ENCODE peak calls at places on chromosomes 12 and 14, in ten cellular contexts. P is neural crest cell, Y is choroid plexus epithelial cell, U is endothelial cell, A is neural progenitor cell, M is astrocyte of the cerebellum, J is left ventricle myocardium inferior, T is DND-41, Q is AG04449, I is fibroblast of pulmonary artery. B is an unnamed sample.

GRCh38 chr12:661720-662486 is 1.3 kb downstream of the NINJ2 start:
- DNase-seq in P (no peak), M (no peak), A (no peak), Y (no peak), Q (no peak), J (peak; percentile 46), U (no peak), I (no peak), T (no peak), B (no peak)

GRCh38 chr12:109489016-109489954 is 11.9 kb downstream of the UBE3B start:
- DNase-seq in M (no peak), Y (no peak), A (no peak), U (no peak), I (no peak), J (no peak), Q (no peak), P (no peak), T (no peak), B (no peak)

GRCh38 chr12:57864811-57865751 is 18.6 kb upstream of the CTDSP2 start:
- DNase-seq in A (peak; percentile 67), Q (no peak), J (peak; percentile 83), M (peak; percentile 28), U (peak; percentile 68), I (peak; percentile 83), T (peak; percentile 20), Y (peak; percentile 80), P (peak; percentile 44), B (peak; percentile 82)

GRCh38 chr12:113762155-113762848 is 203.8 kb downstream of the RBM19 start:
- DNase-seq in I (no peak), J (no peak), Q (no peak), U (no peak), P (peak; percentile 42), A (peak; percentile 90), M (no peak), T (no peak), Y (no peak), B (no peak)

GRCh38 chr12:51643951-51644350 is 52.9 kb downstream of the SCN8A start:
- DNase-seq in Y (no peak), I (no peak), T (no peak), P (no peak), U (no peak), A (no peak), J (no peak), M (no peak), Q (no peak), B (no peak)

GRCh38 chr14:94390372-94391086 is 2.1 kb upstream of the SERPINA1 start:
- DNase-seq in M (no peak), Q (no peak), A (no peak), P (no peak), J (peak; percentile 69), U (no peak), T (no peak), I (peak; percentile 50), Y (no peak), B (no peak)

GRCh38 chr14:88384653-88385205 is 728 bp upstream of the SPATA7 start:
- DNase-seq in P (no peak), U (no peak), Q (no peak), T (no peak), Y (no peak), A (peak; percentile 7), I (peak; percentile 15), M (no peak), J (no peak), B (no peak)

GRCh38 chr12:92546826-92547348 is 155.9 kb upstream of the PLEKHG7 start:
- DNase-seq in A (no peak), P (no peak), Q (no peak), T (no peak), I (no peak), J (no peak), M (no peak), U (no peak), Y (no peak), B (no peak)

GRCh38 chr14:64279719-64280668 is 14.2 kb downstream of the ESR2 start:
- DNase-seq in I (peak; percentile 4), T (no peak), A (no peak), Y (peak; percentile 12), Q (no peak), M (no peak), U (no peak), J (no peak), P (no peak), B (no peak)

GRCh38 chr14:20477211-20477876 is 8.1 kb downstream of the PNP start:
- DNase-seq in P (no peak), I (peak; percentile 85), J (peak; percentile 46), T (peak; percentile 47), A (no peak), U (no peak), Y (peak; percentile 49), M (no peak), Q (no peak), B (no peak)

GRCh38 chr12:56565510-56566101 is 44.0 kb downstream of the RBMS2 start:
- DNase-seq in P (no peak), A (peak; percentile 42), U (peak; percentile 72), I (peak; percentile 99), J (peak; percentile 82), M (no peak), T (peak; percentile 19), Y (peak; percentile 88), Q (peak; percentile 5), B (peak; percentile 8)
- TF ChIP-seq CTCF in P (no peak), A (no peak), U (no peak), I (peak; percentile 14), J (peak; percentile 22), M (no peak), T (no peak), Y (peak; percentile 25), Q (no peak), B (no peak)

GRCh38 chr12:88633312-88633711 is 53.0 kb upstream of the KITLG start:
- DNase-seq in A (no peak), U (no peak), P (no peak), M (no peak), J (no peak), Y (peak; percentile 40), T (no peak), I (no peak), Q (no peak), B (no peak)
- TF ChIP-seq CTCF in A (peak; percentile 53), U (peak; percentile 47), P (peak; percentile 58), M (no peak), J (peak; percentile 32), Y (peak; percentile 48), T (no peak), I (peak; percentile 36), Q (peak; percentile 4), B (peak; percentile 42)

DNA sequence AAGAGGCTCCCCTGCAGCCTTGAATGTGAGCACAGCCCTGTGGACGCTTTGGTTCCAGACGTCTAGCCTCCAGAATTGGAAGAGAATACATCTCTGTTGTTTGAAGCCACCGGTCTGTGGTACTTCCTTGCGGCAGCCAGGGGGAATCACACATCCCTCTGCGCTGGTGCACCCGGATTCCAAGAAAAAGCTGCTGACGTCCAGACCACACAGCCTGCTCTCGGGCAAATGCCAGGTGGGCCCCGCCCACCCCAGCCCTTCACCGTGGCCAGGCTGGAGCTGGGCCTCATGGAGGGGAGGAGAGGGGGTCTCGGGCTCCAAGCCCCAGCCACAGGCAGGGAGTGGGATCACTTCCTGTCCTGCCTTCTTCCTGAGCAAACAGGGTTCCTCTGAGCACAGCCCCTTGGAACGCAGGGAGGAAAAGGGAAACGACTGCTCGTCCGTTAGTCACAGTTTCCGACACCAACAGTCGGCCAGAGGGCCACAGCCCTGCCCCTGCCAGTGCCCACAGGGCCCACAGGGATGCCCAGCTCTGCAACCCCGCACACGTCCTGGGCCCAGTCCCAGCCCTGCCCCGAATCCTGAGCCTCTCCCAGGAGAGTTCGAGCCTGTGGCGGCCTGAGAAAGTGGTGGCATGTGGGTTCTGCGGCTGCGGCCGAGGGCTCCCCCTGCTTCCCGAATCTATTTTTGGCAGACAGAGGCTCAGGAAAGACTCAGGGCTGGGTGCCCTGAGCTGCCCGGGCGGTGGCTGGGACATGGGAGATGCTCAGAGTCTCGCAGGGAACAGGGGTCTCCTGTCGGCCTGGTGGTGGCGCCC is 85.3 kb downstream of the RFLNA start:
- DNase-seq in M (peak; percentile 82), A (peak; percentile 48), I (peak; percentile 92), J (peak; percentile 66), Q (no peak), U (peak; percentile 59), P (no peak), T (no peak), Y (peak; percentile 89), B (no peak)
- TF ChIP-seq CTCF in M (peak; percentile 70), A (peak; percentile 28), I (peak; percentile 70), J (peak; percentile 65), Q (peak; percentile 64), U (peak; percentile 18), P (peak; percentile 29), T (no peak), Y (peak; percentile 76), B (peak; percentile 1)

DNA sequence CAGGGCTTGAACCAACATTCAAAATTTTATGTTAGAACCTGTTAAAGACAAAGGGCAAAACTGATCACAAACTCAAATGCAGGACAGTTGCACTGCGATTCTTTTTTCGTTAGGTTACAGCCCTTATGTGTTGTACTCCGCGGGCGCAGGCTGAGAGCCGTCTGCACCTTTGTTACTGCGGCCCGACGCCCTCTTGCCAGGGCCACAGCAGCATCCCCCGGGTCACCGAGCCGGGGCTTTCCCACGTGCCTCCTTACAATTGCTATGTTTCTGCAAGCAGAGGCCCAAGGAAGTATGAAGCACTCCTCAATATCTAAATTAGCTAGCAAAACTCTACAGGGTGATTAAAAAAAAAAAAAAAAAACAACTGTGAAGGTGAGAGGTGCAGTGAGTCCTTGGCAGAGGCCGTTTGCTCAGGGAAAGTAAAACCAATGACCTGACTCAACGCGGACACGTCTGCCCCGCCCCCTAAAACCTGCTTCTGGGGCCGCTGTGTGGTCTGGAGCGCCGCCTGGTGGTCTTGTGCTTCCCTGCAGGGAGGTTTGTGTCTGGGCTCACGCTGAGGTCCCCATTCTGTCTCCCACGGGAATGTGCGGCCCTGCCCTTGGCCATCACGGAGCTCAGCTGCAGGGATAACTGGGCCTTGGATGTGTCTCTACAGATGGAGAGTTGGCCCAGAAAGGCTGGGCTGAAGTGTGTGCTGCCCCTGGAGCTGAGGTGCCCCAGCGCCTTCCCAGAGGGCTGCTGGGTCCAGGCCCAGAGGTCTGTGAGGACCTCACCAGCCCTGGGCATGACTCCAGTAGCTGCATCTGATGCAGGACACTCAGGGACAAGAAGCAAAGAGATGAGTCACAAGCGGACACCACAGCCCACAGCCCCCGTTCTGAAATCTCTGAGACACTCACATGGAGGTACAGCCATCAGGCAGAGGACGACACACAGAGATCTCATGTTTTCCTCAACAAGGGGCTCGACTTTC is 418.5 kb downstream of the TMEM121 start:
- DNase-seq in I (no peak), T (peak; percentile 76), U (no peak), P (no peak), J (peak; percentile 46), Y (no peak), A (no peak), M (no peak), Q (no peak), B (peak; percentile 84)
- TF ChIP-seq CTCF in I (no peak), T (peak; percentile 86), U (no peak), P (no peak), J (peak; percentile 76), Y (no peak), A (no peak), M (no peak), Q (no peak), B (peak; percentile 84)

GRCh38 chr12:39959016-39959415 is 146.9 kb downstream of the SLC2A13 start:
- DNase-seq in U (no peak), M (no peak), J (no peak), T (no peak), I (no peak), Y (no peak), Q (no peak), P (no peak), A (no peak), B (no peak)

GRCh38 chr12:39959467-39959866 is 146.4 kb downstream of the SLC2A13 start:
- DNase-seq in J (no peak), P (no peak), U (no peak), T (no peak), I (no peak), M (no peak), A (no peak), Q (no peak), Y (no peak), B (no peak)

GRCh38 chr12:39958377-39958776 is 147.5 kb downstream of the SLC2A13 start:
- DNase-seq in A (peak; percentile 11), J (no peak), M (no peak), U (peak; percentile 9), I (peak; percentile 28), P (no peak), Y (peak; percentile 9), Q (no peak), T (no peak), B (peak; percentile 32)
- TF ChIP-seq CTCF in A (peak; percentile 42), J (no peak), M (no peak), U (no peak), I (peak; percentile 40), P (no peak), Y (peak; percentile 52), Q (no peak), T (no peak), B (peak; percentile 55)

B was measured in Caco-2.